ENCODE peak calls at places on chromosomes 5 and 9, in ten cellular contexts. U, J, A, Z, B, L, H, S, O and C are unnamed samples.

GRCh38 chr5:69450116-69450515 is 35.2 kb downstream of the MARVELD2 start:
- DNase-seq in L (no peak), U (no peak), S (peak), J (no peak), H (no peak), Z (no peak), B (peak), A (no peak), O (no peak), C (peak)

GRCh38 chr5:177392765-177393164 is 7.7 kb downstream of the PFN3 start:
- DNase-seq in Z (no peak), S (no peak), L (no peak), J (no peak), O (no peak), H (no peak), U (no peak), A (no peak), B (no peak), C (no peak)

GRCh38 chr9:126326228-126327015 is at the start of gene MVB12B:
- DNase-seq in H (peak), Z (peak), B (no peak), A (peak), O (peak), J (peak), U (peak), S (no peak), L (no peak), C (peak)

GRCh38 chr5:95734916-95735315 is 3.8 kb downstream of the RHOBTB3 start:
- DNase-seq in S (no peak), Z (no peak), O (no peak), H (no peak), B (no peak), J (no peak), U (no peak), A (no peak), L (no peak), C (no peak)

GRCh38 chr9:19913151-19913550 is 124.3 kb upstream of the SLC24A2 start:
- DNase-seq in S (no peak), A (no peak), H (no peak), U (no peak), L (no peak), J (no peak), B (peak), Z (no peak), O (no peak), C (peak)

GRCh38 chr9:89448381-89448780 is 49.5 kb downstream of the SEMA4D start:
- DNase-seq in A (no peak), L (no peak), B (no peak), Z (no peak), H (peak), S (no peak), O (peak), J (peak), U (no peak), C (no peak)

GRCh38 chr9:86280580-86280979 is 1.8 kb downstream of the ISCA1 start:
- DNase-seq in U (no peak), J (no peak), O (no peak), Z (no peak), B (no peak), L (no peak), H (no peak), S (no peak), A (no peak), C (no peak)

GRCh38 chr5:92641031-92641962 is 939.7 kb downstream of the NR2F1-AS1 start:
- DNase-seq in O (peak), S (peak), L (no peak), H (no peak), Z (no peak), U (peak), A (peak), J (no peak), B (peak), C (peak)

GRCh38 chr5:50292735-50293394 is 148.2 kb downstream of the EMB start:
- DNase-seq in A (no peak), O (peak), B (no peak), L (no peak), U (no peak), S (no peak), Z (no peak), J (no peak), H (no peak), C (no peak)

GRCh38 chr9:121348321-121348720 is 21.7 kb downstream of the STOM start:
- DNase-seq in L (no peak), H (no peak), A (no peak), O (no peak), S (no peak), Z (no peak), U (no peak), J (no peak), B (no peak), C (no peak)

GRCh38 chr5:109740329-109740728 is 50.6 kb downstream of the MAN2A1 start:
- DNase-seq in H (no peak), L (no peak), S (no peak), U (peak), J (no peak), B (no peak), Z (no peak), O (peak), A (no peak), C (no peak)